ENCODE peak calls at places on chromosomes 16 and 17, in nine cellular contexts. O is A549, X is Panc1, J is SK-N-SH, H is GM12878, R is K562, C is GM23338, I is HL-60, F is HepG2. Y is an unnamed sample.

GRCh38 chr16:83215417-83216001 is 588.7 kb downstream of the CDH13 start:
- DNase-seq in O (peak), X (peak), J (peak), H (no peak), R (peak), C (peak), I (peak), F (peak), Y (peak)

GRCh38 chr17:46121165-46121764 is 72.0 kb downstream of the KANSL1 start:
- DNase-seq in O (no peak), X (no peak), J (no peak), H (peak), R (no peak), C (no peak), I (no peak), F (no peak), Y (no peak)

GRCh38 chr17:71741836-71742235 is 379.0 kb upstream of the SOX9 start:
- DNase-seq in O (no peak), X (no peak), J (no peak), H (no peak), R (no peak), C (no peak), I (no peak), F (no peak), Y (no peak)

GRCh38 chr17:16953347-16953746 is 18.6 kb downstream of the TNFRSF13B start:
- DNase-seq in O (no peak), X (no peak), J (no peak), H (no peak), R (no peak), C (no peak), I (no peak), F (no peak), Y (no peak)

GRCh38 chr16:73503093-73503492 is 455.2 kb upstream of the ZFHX3 start:
- DNase-seq in O (no peak), X (no peak), J (no peak), H (no peak), R (no peak), C (no peak), I (no peak), F (no peak), Y (no peak)

GRCh38 chr16:81544261-81544660 is 99.7 kb downstream of the CMIP start:
- DNase-seq in O (no peak), X (no peak), J (no peak), H (no peak), R (no peak), C (no peak), I (no peak), F (no peak), Y (no peak)

GRCh38 chr16:67661101-67661661 is 421 bp downstream of the PARD6A start:
- DNase-seq in O (peak), X (no peak), J (peak), H (no peak), R (no peak), C (peak), I (no peak), F (no peak), Y (no peak)

GRCh38 chr17:47295037-47295873 is 28.5 kb upstream of the EFCAB13 start:
- DNase-seq in O (no peak), X (no peak), J (no peak), H (no peak), R (no peak), C (no peak), I (no peak), F (peak), Y (no peak)

GRCh38 chr17:7132511-7133094 is 18.0 kb upstream of the ASGR2 start:
- DNase-seq in O (no peak), X (no peak), J (no peak), H (peak), R (no peak), C (peak), I (no peak), F (peak), Y (no peak)

GRCh38 chr16:50602531-50603205 is 54.5 kb downstream of the NKD1 start:
- DNase-seq in O (no peak), X (no peak), J (no peak), H (no peak), R (no peak), C (no peak), I (no peak), F (no peak), Y (no peak)

GRCh38 chr17:15233022-15233805 is 31.9 kb downstream of the PMP22 start:
- DNase-seq in O (peak), X (no peak), J (peak), H (no peak), R (peak), C (peak), I (no peak), F (peak), Y (no peak)

GRCh38 chr17:2150871-2151270 is 96.0 kb downstream of the HIC1 start:
- DNase-seq in O (no peak), X (no peak), J (no peak), H (no peak), R (no peak), C (no peak), I (no peak), F (no peak), Y (no peak)

GRCh38 chr16:65098916-65099315 is 22.9 kb downstream of the CDH11 start:
- DNase-seq in O (no peak), X (no peak), J (no peak), H (no peak), R (no peak), C (no peak), I (no peak), F (no peak), Y (no peak)

GRCh38 chr16:3173892-3174617 is 13.9 kb upstream of the OR1F1 start:
- DNase-seq in O (peak), X (no peak), J (peak), H (no peak), R (peak), C (peak), I (no peak), F (peak), Y (no peak)

GRCh38 chr17:69967910-69968411 is 107.1 kb upstream of the KCNJ16 start:
- DNase-seq in O (no peak), X (no peak), J (no peak), H (no peak), R (no peak), C (no peak), I (no peak), F (no peak), Y (no peak)

GRCh38 chr17:69142473-69142802 is 743 bp upstream of the ABCA6 start:
- DNase-seq in O (no peak), X (no peak), J (no peak), H (no peak), R (no peak), C (no peak), I (no peak), F (peak), Y (no peak)

GRCh38 chr16:12763517-12763916 is 40.2 kb downstream of the CPPED1 start:
- DNase-seq in O (no peak), X (no peak), J (peak), H (no peak), R (no peak), C (no peak), I (no peak), F (peak), Y (no peak)

GRCh38 chr16:19919142-19919541 is 34.5 kb upstream of the GPRC5B start:
- DNase-seq in O (no peak), X (no peak), J (no peak), H (no peak), R (no peak), C (no peak), I (no peak), F (peak), Y (no peak)

GRCh38 chr16:54856871-54857270 is 73.8 kb upstream of the IRX5 start:
- DNase-seq in O (no peak), X (no peak), J (no peak), H (no peak), R (no peak), C (no peak), I (no peak), F (no peak), Y (no peak)

GRCh38 chr17:27285501-27285900 is 8.4 kb upstream of the WSB1 start:
- DNase-seq in O (no peak), X (no peak), J (no peak), H (no peak), R (no peak), C (no peak), I (no peak), F (no peak), Y (no peak)

GRCh38 chr17:10102817-10103216 is 95.6 kb downstream of the GAS7 start:
- DNase-seq in O (no peak), X (no peak), J (no peak), H (no peak), R (no peak), C (no peak), I (no peak), F (no peak), Y (no peak)
- H3K27ac ChIP-seq in O (no peak), X (no peak), J (no peak), H (no peak), R (no peak), C (no peak), I (no peak), F (no peak), Y (no peak)

GRCh38 chr16:473046-474043 is 47.9 kb downstream of the RAB11FIP3 start:
- DNase-seq in O (no peak), X (no peak), J (no peak), H (no peak), R (peak), C (no peak), I (no peak), F (no peak), Y (no peak)

GRCh38 chr16:472199-472504 is 46.7 kb downstream of the RAB11FIP3 start:
- DNase-seq in O (no peak), X (no peak), J (no peak), H (no peak), R (no peak), C (no peak), I (no peak), F (no peak), Y (no peak)

GRCh38 chr16:474420-475122 is 49.1 kb downstream of the RAB11FIP3 start:
- DNase-seq in O (no peak), X (no peak), J (no peak), H (no peak), R (no peak), C (no peak), I (no peak), F (peak), Y (no peak)

GRCh38 chr16:470418-470817 is 45.0 kb downstream of the RAB11FIP3 start:
- DNase-seq in O (no peak), X (no peak), J (no peak), H (no peak), R (no peak), C (no peak), I (no peak), F (no peak), Y (no peak)

DNA sequence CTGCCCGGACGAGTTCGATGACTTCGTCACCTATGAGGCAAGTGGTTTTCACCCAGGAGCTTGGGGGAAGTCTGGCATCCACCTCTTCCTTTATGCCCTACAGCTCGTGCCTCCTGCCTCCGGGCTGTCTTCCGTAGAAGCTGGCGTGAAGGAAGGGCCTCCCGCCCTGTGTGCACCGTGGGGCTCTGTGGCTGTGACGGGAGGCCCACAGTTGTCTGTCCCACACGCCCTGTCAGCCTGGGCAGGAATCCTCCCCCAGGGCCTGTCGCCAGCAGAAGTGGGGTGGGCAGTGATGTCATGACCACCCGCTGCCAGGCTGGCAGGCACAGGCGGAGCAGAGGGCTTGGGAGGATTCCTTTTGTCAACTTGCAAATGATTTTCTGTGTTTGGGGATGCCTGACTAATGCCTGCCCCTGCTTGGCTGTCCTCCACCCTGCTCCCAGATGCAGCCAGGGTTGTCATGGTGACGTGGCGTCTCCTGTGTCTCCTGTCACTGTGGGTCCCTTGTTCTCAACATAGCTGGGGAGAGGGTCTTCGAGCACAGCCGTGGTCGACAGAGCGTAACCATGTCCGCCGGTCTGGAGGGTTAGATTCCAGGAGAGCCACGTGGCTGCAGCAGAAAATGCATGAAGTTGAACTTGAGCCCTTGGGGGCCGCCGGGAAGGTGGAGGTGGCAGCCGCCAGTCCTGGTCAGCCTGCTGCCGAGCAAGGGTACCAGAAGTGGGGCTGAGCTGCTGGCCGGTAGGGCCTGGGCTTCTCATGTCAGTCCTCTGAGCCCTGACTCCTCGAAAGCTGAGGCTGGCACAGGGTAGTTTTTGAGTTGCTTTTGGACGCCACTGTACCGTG is 46.1 kb downstream of the RAB11FIP3 start:
- DNase-seq in O (no peak), X (no peak), J (peak), H (no peak), R (no peak), C (peak), I (no peak), F (no peak), Y (no peak)
- TF ChIP-seq REST in O (no peak), X (no peak), J (no peak), H (no peak), R (no peak), C (no peak), I (no peak), F (no peak), Y (no peak)

GRCh38 chr16:9821970-9822369 is 360.3 kb downstream of the GRIN2A start:
- DNase-seq in O (no peak), X (no peak), J (no peak), H (no peak), R (no peak), C (peak), I (no peak), F (no peak), Y (no peak)
- H3K27ac ChIP-seq in O (no peak), X (no peak), J (no peak), H (no peak), R (no peak), C (peak), I (no peak), F (no peak), Y (no peak)

GRCh38 chr16:15900357-15900756 is 12.0 kb upstream of the CEP20 start:
- DNase-seq in O (no peak), X (no peak), J (no peak), H (no peak), R (no peak), C (no peak), I (no peak), F (no peak), Y (no peak)

GRCh38 chr16:15900901-15901465 is 12.6 kb upstream of the CEP20 start:
- DNase-seq in O (no peak), X (no peak), J (no peak), H (no peak), R (no peak), C (no peak), I (no peak), F (no peak), Y (no peak)

GRCh38 chr16:15897834-15898254 is 9.4 kb upstream of the CEP20 start:
- DNase-seq in O (no peak), X (no peak), J (no peak), H (peak), R (no peak), C (no peak), I (peak), F (no peak), Y (no peak)

GRCh38 chr16:15898654-15899053 is 10.3 kb upstream of the CEP20 start:
- DNase-seq in O (no peak), X (no peak), J (no peak), H (no peak), R (no peak), C (no peak), I (no peak), F (no peak), Y (no peak)

GRCh38 chr16:15899538-15900100 is 11.2 kb upstream of the CEP20 start:
- DNase-seq in O (peak), X (peak), J (no peak), H (peak), R (peak), C (no peak), I (peak), F (peak), Y (peak)
- TF ChIP-seq REST in O (no peak), X (no peak), J (no peak), H (no peak), R (no peak), C (no peak), I (no peak), F (no peak), Y (no peak)

GRCh38 chr17:49717371-49717841 is 9.6 kb upstream of the SLC35B1 start:
- DNase-seq in O (no peak), X (no peak), J (no peak), H (no peak), R (no peak), C (no peak), I (no peak), F (no peak), Y (no peak)

GRCh38 chr17:49716952-49717351 is 9.2 kb upstream of the SLC35B1 start:
- DNase-seq in O (no peak), X (no peak), J (no peak), H (no peak), R (no peak), C (no peak), I (no peak), F (no peak), Y (no peak)

GRCh38 chr17:49715221-49715620 is 7.5 kb upstream of the SLC35B1 start:
- DNase-seq in O (no peak), X (no peak), J (no peak), H (no peak), R (no peak), C (no peak), I (no peak), F (no peak), Y (no peak)

DNA sequence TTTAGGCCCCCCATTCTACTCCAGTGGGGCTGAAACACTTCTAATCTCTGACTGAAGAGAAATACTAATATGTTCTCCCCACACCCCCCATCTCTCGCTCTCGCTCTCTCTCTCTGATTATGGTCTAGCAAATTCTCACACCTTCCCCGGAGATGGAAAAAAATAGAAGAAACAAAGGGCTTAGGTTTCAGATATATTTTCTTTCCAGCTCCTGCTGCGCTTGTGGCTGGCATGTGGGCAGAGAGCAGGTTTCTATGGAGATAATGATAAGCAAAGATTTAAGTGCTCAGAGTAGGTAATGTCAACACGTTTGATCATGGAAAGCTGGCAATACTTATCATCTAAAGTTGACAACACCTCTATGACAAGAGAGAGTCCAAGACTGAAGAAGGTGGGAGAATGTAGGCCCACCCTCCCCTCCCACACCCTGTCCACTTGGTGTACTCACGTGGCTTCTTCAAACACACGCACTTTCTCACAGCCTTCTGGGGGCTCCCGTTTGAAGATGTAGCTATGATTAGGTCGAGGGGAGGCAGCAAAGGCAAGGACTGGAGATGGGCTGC is 8.0 kb upstream of the SLC35B1 start:
- DNase-seq in O (no peak), X (no peak), J (no peak), H (no peak), R (no peak), C (no peak), I (no peak), F (no peak), Y (no peak)
- H3K27ac ChIP-seq in O (no peak), X (no peak), J (no peak), H (no peak), R (no peak), C (no peak), I (no peak), F (no peak), Y (no peak)

GRCh38 chr17:31414590-31414918 is 23.1 kb downstream of the RAB11FIP4 start:
- DNase-seq in O (no peak), X (no peak), J (no peak), H (no peak), R (no peak), C (no peak), I (no peak), F (no peak), Y (no peak)

GRCh38 chr17:31415004-31415454 is 23.6 kb downstream of the RAB11FIP4 start:
- DNase-seq in O (no peak), X (no peak), J (no peak), H (no peak), R (no peak), C (peak), I (peak), F (peak), Y (no peak)

GRCh38 chr17:31417051-31417792 is 25.7 kb downstream of the RAB11FIP4 start:
- DNase-seq in O (no peak), X (no peak), J (no peak), H (no peak), R (no peak), C (no peak), I (no peak), F (no peak), Y (no peak)

GRCh38 chr17:31415640-31416502 is 24.4 kb downstream of the RAB11FIP4 start:
- DNase-seq in O (no peak), X (no peak), J (no peak), H (no peak), R (no peak), C (no peak), I (no peak), F (no peak), Y (no peak)

GRCh38 chr17:31416503-31416923 is 25.0 kb downstream of the RAB11FIP4 start:
- DNase-seq in O (no peak), X (no peak), J (no peak), H (no peak), R (no peak), C (no peak), I (no peak), F (peak), Y (no peak)
- TF ChIP-seq REST in O (no peak), X (no peak), J (no peak), H (no peak), R (no peak), C (no peak), I (no peak), F (no peak), Y (no peak)

GRCh38 chr16:57825298-57826039 is 23.2 kb upstream of the KIFC3 start:
- DNase-seq in O (no peak), X (no peak), J (no peak), H (no peak), R (no peak), C (no peak), I (no peak), F (no peak), Y (no peak)
- H3K27ac ChIP-seq in O (peak), X (peak), J (no peak), H (no peak), R (no peak), C (no peak), I (no peak), F (peak), Y (no peak)